ENCODE peak calls at places on chromosomes 2 and 18, in nine cellular contexts. One of them, this sample, is unnamed.

GRCh38 chr18:57210101-57210661 is 63.3 kb downstream of the BOD1L2 start:
- DNase-seq in GM12878: no peak
- DNase-seq in HCT116: peak; percentile 63
- DNase-seq in H1: peak; percentile 63
- DNase-seq in K562: peak; percentile 12
- DNase-seq in endothelial cell of umbilical vein: peak; percentile 65
- DNase-seq in SK-N-SH: no peak
- DNase-seq in HepG2: peak; percentile 45
- DNase-seq in A549: peak; percentile 66
- DNase-seq in this sample: peak; percentile 55

GRCh38 chr2:85504434-85505261 is 34.3 kb upstream of the MAT2A start:
- DNase-seq in GM12878: no peak
- DNase-seq in endothelial cell of umbilical vein: peak; percentile 96
- DNase-seq in K562: peak; percentile 54
- DNase-seq in HepG2: no peak
- DNase-seq in A549: peak; percentile 59
- DNase-seq in H1: no peak
- DNase-seq in HCT116: peak; percentile 72
- DNase-seq in SK-N-SH: peak; percentile 71
- DNase-seq in this sample: peak; percentile 74

GRCh38 chr2:20593072-20594034 is 57.5 kb downstream of the HS1BP3 start:
- DNase-seq in endothelial cell of umbilical vein: peak; percentile 73
- DNase-seq in K562: peak; percentile 89
- DNase-seq in SK-N-SH: no peak
- DNase-seq in A549: peak; percentile 82
- DNase-seq in HCT116: no peak
- DNase-seq in HepG2: peak; percentile 100
- DNase-seq in GM12878: no peak
- DNase-seq in H1: no peak
- DNase-seq in this sample: peak; percentile 93

GRCh38 chr2:36951574-36951973 is 14.8 kb downstream of the STRN start:
- DNase-seq in endothelial cell of umbilical vein: peak; percentile 74
- DNase-seq in HCT116: no peak
- DNase-seq in SK-N-SH: no peak
- DNase-seq in A549: no peak
- DNase-seq in HepG2: no peak
- DNase-seq in H1: no peak
- DNase-seq in K562: no peak
- DNase-seq in GM12878: no peak
- DNase-seq in this sample: peak; percentile 19

GRCh38 chr2:100902833-100903405 is 83.0 kb downstream of the NPAS2 start:
- DNase-seq in endothelial cell of umbilical vein: peak; percentile 94
- DNase-seq in K562: no peak
- DNase-seq in H1: no peak
- DNase-seq in HepG2: peak; percentile 81
- DNase-seq in HCT116: peak; percentile 85
- DNase-seq in SK-N-SH: peak; percentile 54
- DNase-seq in A549: peak; percentile 94
- DNase-seq in GM12878: no peak
- DNase-seq in this sample: peak; percentile 22

GRCh38 chr2:240459401-240460242 is 24.2 kb downstream of the GPC1 start:
- DNase-seq in GM12878: no peak
- DNase-seq in H1: no peak
- DNase-seq in HCT116: no peak
- DNase-seq in endothelial cell of umbilical vein: no peak
- DNase-seq in HepG2: no peak
- DNase-seq in K562: no peak
- DNase-seq in SK-N-SH: no peak
- DNase-seq in A549: no peak
- DNase-seq in this sample: no peak

GRCh38 chr2:97950329-97951154 is 45.2 kb downstream of the TMEM131 start:
- DNase-seq in endothelial cell of umbilical vein: no peak
- DNase-seq in HCT116: no peak
- DNase-seq in GM12878: no peak
- DNase-seq in SK-N-SH: no peak
- DNase-seq in A549: no peak
- DNase-seq in K562: no peak
- DNase-seq in HepG2: no peak
- DNase-seq in H1: no peak
- DNase-seq in this sample: no peak

GRCh38 chr2:11508279-11508678 is 25.6 kb upstream of the GREB1 start:
- DNase-seq in A549: no peak
- DNase-seq in H1: no peak
- DNase-seq in endothelial cell of umbilical vein: no peak
- DNase-seq in HepG2: no peak
- DNase-seq in SK-N-SH: no peak
- DNase-seq in HCT116: no peak
- DNase-seq in K562: no peak
- DNase-seq in GM12878: no peak
- DNase-seq in this sample: no peak

GRCh38 chr2:162537651-162538050 is 193.7 kb downstream of the GCA start:
- DNase-seq in H1: no peak
- DNase-seq in HepG2: no peak
- DNase-seq in A549: no peak
- DNase-seq in SK-N-SH: no peak
- DNase-seq in endothelial cell of umbilical vein: no peak
- DNase-seq in HCT116: no peak
- DNase-seq in GM12878: no peak
- DNase-seq in K562: no peak
- DNase-seq in this sample: no peak

GRCh38 chr2:133503323-133503722 is 64.9 kb downstream of the NCKAP5 start:
- DNase-seq in GM12878: peak; percentile 44
- DNase-seq in SK-N-SH: no peak
- DNase-seq in A549: no peak
- DNase-seq in HCT116: no peak
- DNase-seq in K562: no peak
- DNase-seq in endothelial cell of umbilical vein: no peak
- DNase-seq in H1: no peak
- DNase-seq in HepG2: no peak
- DNase-seq in this sample: no peak

GRCh38 chr2:38572167-38572566 is 30.6 kb downstream of the HNRNPLL start:
- DNase-seq in K562: peak; percentile 47
- DNase-seq in A549: no peak
- DNase-seq in HCT116: no peak
- DNase-seq in HepG2: no peak
- DNase-seq in SK-N-SH: no peak
- DNase-seq in endothelial cell of umbilical vein: peak; percentile 12
- DNase-seq in H1: no peak
- DNase-seq in GM12878: no peak
- DNase-seq in this sample: peak; percentile 95

GRCh38 chr2:118122768-118123335 is 34.6 kb downstream of the INSIG2 start:
- DNase-seq in HCT116: peak; percentile 40
- DNase-seq in HepG2: no peak
- DNase-seq in SK-N-SH: no peak
- DNase-seq in endothelial cell of umbilical vein: no peak
- DNase-seq in H1: no peak
- DNase-seq in K562: no peak
- DNase-seq in A549: peak; percentile 41
- DNase-seq in GM12878: peak; percentile 43
- DNase-seq in this sample: peak; percentile 12

GRCh38 chr2:207183506-207183905 is 17.8 kb upstream of the KLF7 start:
- DNase-seq in K562: no peak
- DNase-seq in GM12878: no peak
- DNase-seq in HepG2: no peak
- DNase-seq in H1: no peak
- DNase-seq in HCT116: no peak
- DNase-seq in endothelial cell of umbilical vein: no peak
- DNase-seq in A549: no peak
- DNase-seq in SK-N-SH: no peak
- DNase-seq in this sample: no peak

DNA sequence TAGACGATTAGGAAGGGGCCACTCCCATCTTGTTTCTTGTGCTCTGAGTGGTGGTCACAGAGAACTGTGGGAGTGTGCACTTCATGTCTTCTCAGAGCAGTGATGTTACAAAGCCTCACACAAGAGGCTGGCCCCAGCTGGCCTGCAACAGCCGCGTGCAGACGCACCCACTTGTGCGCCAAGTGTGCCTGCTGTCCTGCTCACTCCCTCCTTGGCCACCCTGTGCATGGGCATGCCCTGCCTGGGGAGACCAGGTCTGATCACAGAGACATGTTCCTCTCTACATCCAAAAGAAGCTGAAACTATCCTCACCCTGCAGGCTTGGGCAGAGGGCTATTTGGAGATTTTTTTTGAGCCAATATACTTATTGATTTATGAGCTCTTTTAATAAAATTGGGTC is 108.4 kb downstream of the MRO start:
- DNase-seq in GM12878: no peak
- DNase-seq in HCT116: no peak
- DNase-seq in A549: no peak
- DNase-seq in SK-N-SH: no peak
- DNase-seq in K562: no peak
- DNase-seq in H1: no peak
- DNase-seq in endothelial cell of umbilical vein: no peak
- DNase-seq in HepG2: no peak
- DNase-seq in this sample: no peak
- TF ChIP-seq MAX in GM12878: no peak
- TF ChIP-seq MAX in HCT116: no peak
- TF ChIP-seq MAX in A549: no peak
- TF ChIP-seq MAX in SK-N-SH: no peak
- TF ChIP-seq MAX in K562: no peak
- TF ChIP-seq MAX in H1: no peak
- TF ChIP-seq MAX in endothelial cell of umbilical vein: no peak
- TF ChIP-seq MAX in HepG2: no peak
- TF ChIP-seq MAX in this sample: no peak

DNA sequence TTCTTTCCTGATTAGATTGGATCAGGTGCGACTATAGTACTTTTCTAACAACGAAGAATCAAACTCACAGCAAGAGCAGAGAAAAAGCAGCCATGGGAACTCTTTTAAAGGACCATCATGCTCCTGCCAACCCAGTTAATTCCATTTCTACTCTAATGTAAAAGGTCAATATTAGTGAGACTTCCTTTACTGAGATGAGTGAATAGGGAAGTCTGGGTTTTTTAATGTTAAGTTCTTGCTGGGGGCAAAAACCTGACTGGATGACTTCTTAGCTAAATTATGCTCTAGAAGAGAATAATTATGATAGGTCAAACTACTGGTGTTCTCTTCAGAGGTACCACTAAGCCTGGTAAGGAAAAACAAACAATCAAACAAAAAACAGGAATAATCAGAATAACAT is 8.4 kb downstream of the SRBD1 start:
- DNase-seq in endothelial cell of umbilical vein: no peak
- DNase-seq in SK-N-SH: no peak
- DNase-seq in GM12878: no peak
- DNase-seq in HCT116: no peak
- DNase-seq in H1: no peak
- DNase-seq in A549: no peak
- DNase-seq in K562: no peak
- DNase-seq in HepG2: no peak
- DNase-seq in this sample: no peak
- TF ChIP-seq CTCF in endothelial cell of umbilical vein: no peak
- TF ChIP-seq CTCF in SK-N-SH: no peak
- TF ChIP-seq CTCF in GM12878: no peak
- TF ChIP-seq CTCF in HCT116: no peak
- TF ChIP-seq CTCF in H1: no peak
- TF ChIP-seq CTCF in A549: no peak
- TF ChIP-seq CTCF in K562: no peak
- TF ChIP-seq CTCF in HepG2: no peak
- TF ChIP-seq CTCF in this sample: no peak

DNA sequence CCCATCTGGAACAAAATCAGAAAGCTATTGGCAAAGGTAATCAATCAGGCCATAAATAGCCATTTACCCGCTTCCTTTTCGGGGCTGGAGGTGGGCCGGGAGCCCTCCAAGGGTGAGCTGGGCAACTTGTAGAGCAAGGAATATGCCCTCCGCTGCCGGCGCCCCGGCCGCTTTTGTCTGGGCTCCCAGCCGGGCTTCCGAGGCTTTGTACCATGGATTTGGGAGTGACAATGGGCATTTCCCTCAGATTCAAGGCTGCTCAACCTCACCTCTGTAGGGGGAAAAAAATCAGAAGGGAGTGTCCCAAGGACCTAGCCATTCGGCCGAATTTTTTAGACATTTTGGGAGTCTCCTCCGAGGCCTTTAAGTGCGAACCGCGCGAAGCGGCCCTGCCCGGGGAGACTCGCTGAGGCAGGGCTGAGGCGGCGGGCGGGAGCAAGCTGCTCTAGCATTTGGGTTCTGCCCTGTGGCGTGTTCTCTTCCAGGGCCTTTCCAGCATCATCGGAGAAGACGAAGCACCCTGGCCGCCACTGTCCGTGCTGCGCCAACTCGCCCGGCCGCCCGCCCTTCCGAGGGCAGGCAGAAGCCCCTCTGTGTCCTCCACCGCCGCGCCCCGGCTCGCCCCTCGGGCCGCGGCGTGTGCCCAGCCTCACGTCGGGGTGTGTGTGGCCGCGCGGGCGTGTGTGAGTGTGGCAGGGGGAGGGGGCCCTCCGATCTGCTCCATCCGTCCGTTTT is 975 bp upstream of the HOXD9 start:
- DNase-seq in HCT116: no peak
- DNase-seq in HepG2: no peak
- DNase-seq in H1: peak; percentile 66
- DNase-seq in GM12878: no peak
- DNase-seq in K562: no peak
- DNase-seq in SK-N-SH: peak; percentile 66
- DNase-seq in endothelial cell of umbilical vein: no peak
- DNase-seq in A549: no peak
- DNase-seq in this sample: no peak
- H3K4me3 ChIP-seq in HCT116: no peak overlapping the region
- H3K4me3 ChIP-seq in HepG2: no peak overlapping the region
- H3K4me3 ChIP-seq in H1: no peak overlapping the region
- H3K4me3 ChIP-seq in GM12878: no peak overlapping the region
- H3K4me3 ChIP-seq in K562: no peak overlapping the region
- H3K4me3 ChIP-seq in SK-N-SH: no peak overlapping the region
- H3K4me3 ChIP-seq in endothelial cell of umbilical vein: peak overlapping the region; percentile 61
- H3K4me3 ChIP-seq in A549: no peak overlapping the region
- H3K4me3 ChIP-seq in this sample: no peak overlapping the region

GRCh38 chr2:178295115-178295514 is 100.8 kb downstream of the OSBPL6 start:
- DNase-seq in K562: no peak
- DNase-seq in A549: no peak
- DNase-seq in endothelial cell of umbilical vein: no peak
- DNase-seq in GM12878: no peak
- DNase-seq in H1: no peak
- DNase-seq in SK-N-SH: no peak
- DNase-seq in HCT116: no peak
- DNase-seq in HepG2: no peak
- DNase-seq in this sample: no peak

GRCh38 chr2:178296394-178297090 is 102.2 kb downstream of the OSBPL6 start:
- DNase-seq in endothelial cell of umbilical vein: no peak
- DNase-seq in HCT116: no peak
- DNase-seq in SK-N-SH: no peak
- DNase-seq in H1: no peak
- DNase-seq in K562: no peak
- DNase-seq in GM12878: peak; percentile 19
- DNase-seq in A549: no peak
- DNase-seq in HepG2: no peak
- DNase-seq in this sample: no peak

GRCh38 chr2:178298785-178299212 is 104.5 kb downstream of the OSBPL6 start:
- DNase-seq in HCT116: peak; percentile 32
- DNase-seq in A549: no peak
- DNase-seq in HepG2: no peak
- DNase-seq in endothelial cell of umbilical vein: peak; percentile 93
- DNase-seq in H1: no peak
- DNase-seq in SK-N-SH: no peak
- DNase-seq in GM12878: no peak
- DNase-seq in K562: no peak
- DNase-seq in this sample: peak; percentile 13

GRCh38 chr2:178295911-178296310 is 101.6 kb downstream of the OSBPL6 start:
- DNase-seq in HepG2: no peak
- DNase-seq in H1: no peak
- DNase-seq in endothelial cell of umbilical vein: no peak
- DNase-seq in HCT116: no peak
- DNase-seq in K562: no peak
- DNase-seq in A549: no peak
- DNase-seq in SK-N-SH: no peak
- DNase-seq in GM12878: no peak
- DNase-seq in this sample: no peak

GRCh38 chr2:178297091-178297411 is 102.7 kb downstream of the OSBPL6 start:
- DNase-seq in H1: no peak
- DNase-seq in K562: no peak
- DNase-seq in endothelial cell of umbilical vein: no peak
- DNase-seq in SK-N-SH: no peak
- DNase-seq in GM12878: no peak
- DNase-seq in HepG2: peak; percentile 16
- DNase-seq in HCT116: no peak
- DNase-seq in A549: no peak
- DNase-seq in this sample: no peak
- TF ChIP-seq MAX in H1: no peak
- TF ChIP-seq MAX in K562: no peak
- TF ChIP-seq MAX in endothelial cell of umbilical vein: no peak
- TF ChIP-seq MAX in SK-N-SH: no peak
- TF ChIP-seq MAX in GM12878: no peak
- TF ChIP-seq MAX in HepG2: no peak
- TF ChIP-seq MAX in HCT116: no peak
- TF ChIP-seq MAX in A549: no peak
- TF ChIP-seq MAX in this sample: no peak